ENCODE peak calls at places on chromosomes 3 and 15, in eight cellular contexts. Z is GM23248; R is AG10803; I is fibroblast of mammary gland; E is activated T-cell treated with anti-CD3 and anti-CD28 coated beads for 48 hours; T is activated CD4-positive, alpha-beta T cell treated with anti-CD3 and anti-CD28 coated beads for 1 hour; Y is MM.1S; H is HT1080. D is an unnamed sample.

GRCh38 chr15:62736756-62737155 is 305.8 kb upstream of the TPM1 start:
- DNase-seq in R (no peak), Y (no peak), I (no peak), Z (no peak), T (no peak), H (no peak), E (no peak), D (no peak)

GRCh38 chr15:61155741-61156700 is 73.1 kb downstream of the RORA start:
- DNase-seq in Y (no peak), H (peak), Z (peak), E (no peak), T (no peak), I (peak), R (peak), D (no peak)

GRCh38 chr3:186949281-186949982 is 19.1 kb downstream of the ST6GAL1 start:
- DNase-seq in Z (peak), H (peak), R (no peak), T (no peak), I (peak), Y (no peak), E (no peak), D (no peak)

GRCh38 chr3:105866656-105867653 is 1.9 kb downstream of the CBLB start:
- DNase-seq in E (no peak), Z (peak), H (peak), T (no peak), R (peak), I (peak), Y (peak), D (no peak)

GRCh38 chr3:152385761-152386160 is 117.0 kb downstream of the MBNL1 start:
- DNase-seq in E (no peak), T (no peak), I (peak), R (peak), H (peak), Z (peak), Y (no peak), D (no peak)

GRCh38 chr3:58034738-58035511 is 26.7 kb downstream of the FLNB start:
- DNase-seq in I (no peak), T (no peak), R (no peak), H (no peak), E (no peak), Y (peak), Z (no peak), D (no peak)

GRCh38 chr3:105729662-105730061 is 139.2 kb downstream of the CBLB start:
- DNase-seq in R (peak), T (no peak), E (no peak), H (no peak), I (peak), Y (no peak), Z (peak), D (no peak)

GRCh38 chr3:179428876-179429548 is 22.3 kb downstream of the GNB4 start:
- DNase-seq in R (no peak), I (no peak), T (no peak), H (no peak), Z (no peak), E (no peak), Y (no peak), D (no peak)

GRCh38 chr15:85607842-85608241 is 186.9 kb downstream of the KLHL25 start:
- DNase-seq in T (no peak), E (no peak), H (peak), I (peak), R (peak), Z (peak), Y (no peak), D (no peak)

GRCh38 chr3:34882764-34883163 is 756.6 kb upstream of the ARPP21 start:
- DNase-seq in H (peak), Y (no peak), E (no peak), Z (no peak), T (no peak), I (no peak), R (no peak), D (peak)

GRCh38 chr3:71570453-71571038 is 13.0 kb downstream of the FOXP1 start:
- DNase-seq in T (no peak), Z (no peak), H (no peak), Y (no peak), R (peak), E (no peak), I (no peak), D (no peak)

GRCh38 chr3:109050591-109051167 is 67.3 kb downstream of the MORC1 start:
- DNase-seq in H (peak), Y (peak), R (no peak), E (peak), I (peak), Z (peak), T (no peak), D (peak)

GRCh38 chr15:77479015-77479414 is 58.3 kb downstream of the HMG20A start:
- DNase-seq in E (no peak), Y (no peak), T (no peak), I (no peak), R (no peak), Z (no peak), H (no peak), D (no peak)

GRCh38 chr15:42413914-42414313 is 54.6 kb downstream of the CAPN3 start:
- DNase-seq in H (no peak), I (no peak), R (no peak), T (no peak), Z (peak), E (no peak), Y (no peak), D (no peak)

GRCh38 chr3:81295906-81296305 is 465.5 kb downstream of the GBE1 start:
- DNase-seq in I (no peak), Z (no peak), T (no peak), E (no peak), R (no peak), Y (no peak), H (no peak), D (no peak)

GRCh38 chr3:127984241-127984975 is 67.8 kb upstream of the SEC61A1 start:
- DNase-seq in H (peak), T (no peak), Z (peak), I (no peak), Y (no peak), R (peak), E (no peak), D (no peak)

GRCh38 chr3:38479431-38480092 is 16.6 kb upstream of the EXOG start:
- DNase-seq in Z (peak), H (peak), R (peak), Y (peak), E (peak), T (no peak), I (peak), D (no peak)

GRCh38 chr15:65738649-65739048 is 53.4 kb downstream of the DENND4A start:
- DNase-seq in H (no peak), I (peak), R (no peak), Z (no peak), Y (no peak), T (no peak), E (no peak), D (no peak)

GRCh38 chr15:87212041-87212440 is 1044.5 kb downstream of the NTRK3 start:
- DNase-seq in H (no peak), T (no peak), R (no peak), I (no peak), Z (no peak), E (no peak), Y (peak), D (no peak)

GRCh38 chr15:41967506-41968206 is 4.7 kb downstream of the EHD4 start:
- DNase-seq in R (peak), I (peak), H (peak), T (no peak), Z (peak), E (no peak), Y (no peak), D (no peak)

GRCh38 chr3:60131607-60132006 is 1081.8 kb upstream of the CFAP20DC start:
- DNase-seq in Z (no peak), E (no peak), H (no peak), Y (no peak), T (no peak), R (no peak), I (no peak), D (no peak)

GRCh38 chr3:170707899-170708298 is 122.0 kb upstream of the SLC7A14 start:
- DNase-seq in Y (no peak), T (no peak), H (no peak), I (no peak), Z (no peak), R (no peak), E (no peak), D (no peak)

GRCh38 chr3:70040386-70040785 is 40.9 kb downstream of the SAMMSON start:
- DNase-seq in H (peak), E (no peak), R (no peak), Z (no peak), Y (no peak), T (no peak), I (no peak), D (no peak)

GRCh38 chr15:63481105-63481810 is 23.1 kb upstream of the USP3 start:
- DNase-seq in E (no peak), H (peak), I (peak), Y (no peak), T (no peak), R (peak), Z (peak), D (no peak)

GRCh38 chr3:100970537-100970936 is 22.7 kb downstream of the ABI3BP start:
- DNase-seq in T (no peak), H (no peak), I (no peak), Z (no peak), R (no peak), Y (no peak), E (no peak), D (no peak)

GRCh38 chr3:185330644-185331043 is 32.3 kb upstream of the MAP3K13 start:
- DNase-seq in E (no peak), Y (no peak), H (no peak), R (no peak), Z (no peak), T (no peak), I (no peak), D (no peak)

GRCh38 chr3:45225465-45226205 is 452 bp downstream of the TMEM158 start:
- DNase-seq in R (peak), Z (peak), E (peak), T (peak), Y (peak), H (no peak), I (no peak), D (no peak)

GRCh38 chr3:62502315-62503300 is 129.3 kb upstream of the FEZF2 start:
- DNase-seq in R (no peak), H (no peak), E (no peak), I (no peak), Z (no peak), T (no peak), Y (no peak), D (no peak)

GRCh38 chr3:72336114-72336651 is 512.1 kb downstream of the SHQ1 start:
- DNase-seq in T (no peak), E (no peak), R (no peak), Z (no peak), H (no peak), I (no peak), Y (no peak), D (no peak)

GRCh38 chr3:177545964-177546363 is 348.7 kb upstream of the TBL1XR1 start:
- DNase-seq in T (no peak), Z (no peak), E (no peak), H (no peak), I (peak), R (peak), Y (no peak), D (no peak)

GRCh38 chr15:52765779-52766178 is 24.4 kb downstream of the ONECUT1 start:
- DNase-seq in Y (no peak), E (no peak), R (peak), Z (peak), H (no peak), I (no peak), T (no peak), D (no peak)

GRCh38 chr3:133413166-133414020 is 13.5 kb downstream of the BFSP2 start:
- DNase-seq in Z (peak), H (peak), I (peak), Y (no peak), E (no peak), R (peak), T (no peak), D (no peak)

GRCh38 chr3:32154180-32154579 is 47.8 kb downstream of the GPD1L start:
- DNase-seq in T (no peak), Z (peak), H (peak), Y (no peak), R (no peak), E (no peak), I (no peak), D (no peak)

GRCh38 chr3:17629400-17629799 is 113.0 kb downstream of the TBC1D5 start:
- DNase-seq in T (no peak), I (peak), Z (peak), H (no peak), E (no peak), Y (no peak), R (no peak), D (no peak)

GRCh38 chr3:42504334-42505202 is 2.1 kb downstream of the VIPR1 start:
- DNase-seq in E (no peak), H (no peak), Y (no peak), R (no peak), I (no peak), Z (no peak), T (no peak), D (no peak)

GRCh38 chr3:157064402-157064801 is 95.5 kb downstream of the CCNL1 start:
- DNase-seq in H (no peak), I (no peak), Y (peak), Z (no peak), T (no peak), R (no peak), E (no peak), D (no peak)

GRCh38 chr15:26970712-26971210 is at the start of gene GABRG3:
- DNase-seq in I (no peak), Z (no peak), H (no peak), R (no peak), Y (no peak), E (no peak), T (no peak), D (no peak)

GRCh38 chr3:151580592-151580991 is 119.7 kb upstream of the IGSF10 start:
- DNase-seq in R (peak), I (peak), Y (no peak), Z (peak), H (peak), T (no peak), E (no peak), D (no peak)

GRCh38 chr3:126313580-126314304 is 43.5 kb downstream of the KLF15 start:
- DNase-seq in Y (no peak), Z (no peak), H (no peak), T (no peak), R (no peak), I (peak), E (no peak), D (no peak)

D was measured in NCI-H446 treated with DMSO at 0.1 percent for 48 hours.